ENCODE peak calls at places on chromosome 21, in four cellular contexts. M is GM12878, R is IMR-90, E is K562. V is an unnamed sample.

GRCh38 chr21:25103500-25104207 is 503.6 kb downstream of the MRPL39 start:
- DNase-seq in M (no peak), R (peak), E (no peak), V (no peak)

GRCh38 chr21:33403128-33403785 is at the start of gene IFNGR2:
- DNase-seq in R (no peak), E (peak), M (no peak), V (no peak)

GRCh38 chr21:42698730-42699129 is 45.3 kb downstream of the PDE9A start:
- DNase-seq in R (no peak), E (no peak), M (no peak), V (no peak)

GRCh38 chr21:25296239-25296638 is 311.0 kb downstream of the MRPL39 start:
- DNase-seq in M (no peak), E (no peak), R (no peak), V (no peak)

GRCh38 chr21:24509131-24509530 is 1098.2 kb downstream of the MRPL39 start:
- DNase-seq in R (no peak), M (no peak), E (no peak), V (no peak)

GRCh38 chr21:30582850-30583249 is 7.3 kb downstream of the KRTAP22-2 start:
- DNase-seq in E (no peak), M (no peak), R (no peak), V (no peak)

GRCh38 chr21:29022141-29022540 is 2.3 kb upstream of the USP16 start:
- DNase-seq in M (no peak), R (no peak), E (no peak), V (no peak)

GRCh38 chr21:43734830-43735229 is 15.9 kb downstream of the PDXK start:
- DNase-seq in R (peak), E (no peak), M (no peak), V (no peak)

GRCh38 chr21:46667191-46667734 is 31.8 kb downstream of the PRMT2 start:
- DNase-seq in M (no peak), R (peak), E (no peak), V (peak)

GRCh38 chr21:32089771-32090170 is 189.1 kb downstream of the MIS18A start:
- DNase-seq in R (no peak), E (no peak), M (no peak), V (no peak)

GRCh38 chr21:33383056-33383888 is 19.9 kb upstream of the IFNGR2 start:
- DNase-seq in E (peak), R (peak), M (peak), V (peak)

GRCh38 chr21:25552856-25553255 is 54.4 kb downstream of the MRPL39 start:
- DNase-seq in E (no peak), M (no peak), R (no peak), V (no peak)

GRCh38 chr21:39149882-39150281 is 33.4 kb downstream of the PSMG1 start:
- DNase-seq in R (no peak), E (no peak), M (no peak), V (no peak)

GRCh38 chr21:33380483-33380998 is 22.7 kb upstream of the IFNGR2 start:
- DNase-seq in M (peak), R (peak), E (peak), V (peak)

GRCh38 chr21:27202301-27202700 is 235.4 kb upstream of the ADAMTS5 start:
- DNase-seq in E (no peak), M (no peak), R (no peak), V (no peak)

GRCh38 chr21:43665879-43666278 is 6.5 kb downstream of the RRP1B start:
- DNase-seq in R (no peak), E (no peak), M (no peak), V (no peak)

GRCh38 chr21:42759594-42759927 is 106.1 kb downstream of the PDE9A start:
- DNase-seq in M (no peak), R (no peak), E (no peak), V (no peak)

GRCh38 chr21:34528131-34528561 is 16.1 kb upstream of the KCNE1 start:
- DNase-seq in E (no peak), R (peak), M (no peak), V (no peak)

GRCh38 chr21:20943476-20944085 is 54.6 kb upstream of the NCAM2 start:
- DNase-seq in M (no peak), E (no peak), R (no peak), V (no peak)

GRCh38 chr21:34340062-34340461 is 23.7 kb upstream of the KCNE2 start:
- DNase-seq in M (no peak), E (no peak), R (no peak), V (no peak)

GRCh38 chr21:37916795-37917142 is 512 bp upstream of the KCNJ6 start:
- DNase-seq in E (peak), M (no peak), R (no peak), V (no peak)

GRCh38 chr21:16310191-16310590 is 580.4 kb downstream of the USP25 start:
- DNase-seq in E (no peak), R (no peak), M (no peak), V (no peak)

GRCh38 chr21:43206231-43207042 is 37.6 kb downstream of the CRYAA start:
- DNase-seq in E (no peak), M (no peak), R (no peak), V (no peak)

GRCh38 chr21:34223376-34223775 is 140.4 kb upstream of the KCNE2 start:
- DNase-seq in R (no peak), E (no peak), M (no peak), V (no peak)

GRCh38 chr21:42835611-42836401 is 43.5 kb downstream of the WDR4 start:
- DNase-seq in M (no peak), R (no peak), E (no peak), V (no peak)

GRCh38 chr21:42561742-42562141 is 48.1 kb downstream of the SLC37A1 start:
- DNase-seq in R (no peak), E (peak), M (peak), V (no peak)

GRCh38 chr21:33989440-33989839 is 73.8 kb upstream of the ATP5PO start:
- DNase-seq in E (no peak), R (no peak), M (no peak), V (no peak)

GRCh38 chr21:43306391-43306790 is 120.5 kb downstream of the SIK1 start:
- DNase-seq in E (no peak), M (no peak), R (no peak), V (no peak)

GRCh38 chr21:33977721-33978369 is 62.2 kb upstream of the ATP5PO start:
- DNase-seq in M (no peak), E (no peak), R (no peak), V (no peak)

GRCh38 chr21:35046880-35047229 is 2.2 kb downstream of the RUNX1 start:
- DNase-seq in E (no peak), R (no peak), M (no peak), V (no peak)

GRCh38 chr21:16912075-16912474 is 600.8 kb upstream of the CXADR start:
- DNase-seq in R (peak), M (no peak), E (no peak), V (peak)

GRCh38 chr21:38439957-38440356 is 58.3 kb downstream of the ERG start:
- DNase-seq in M (no peak), E (no peak), R (no peak), V (no peak)

GRCh38 chr21:39011911-39012310 is 171.3 kb downstream of the PSMG1 start:
- DNase-seq in M (no peak), R (no peak), E (no peak), V (no peak)

GRCh38 chr21:33348728-33349127 is 24.0 kb downstream of the IFNAR1 start:
- DNase-seq in R (no peak), E (no peak), M (no peak), V (peak)

GRCh38 chr21:17460094-17460493 is 52.7 kb upstream of the CXADR start:
- DNase-seq in M (no peak), R (no peak), E (no peak), V (no peak)

GRCh38 chr21:20999567-21000169 is 1.5 kb downstream of the NCAM2 start:
- DNase-seq in E (peak), M (no peak), R (peak), V (peak)

GRCh38 chr21:18608226-18608625 is 204.6 kb upstream of the TMPRSS15 start:
- DNase-seq in R (no peak), E (no peak), M (no peak), V (no peak)

GRCh38 chr21:38646213-38646837 is 148.0 kb upstream of the ERG start:
- DNase-seq in M (no peak), E (no peak), R (peak), V (no peak)

GRCh38 chr21:38178653-38179503 is 77.9 kb upstream of the KCNJ15 start:
- DNase-seq in M (no peak), R (no peak), E (no peak), V (no peak)

GRCh38 chr21:41167348-41168342 is at the start of gene BACE2:
- DNase-seq in M (no peak), R (peak), E (peak), V (peak)
- TF ChIP-seq POLR2A in M (no peak), R (peak), E (no peak), V (no peak)

GRCh38 chr21:36384885-36385232 is 333 bp upstream of the CHAF1B start:
- DNase-seq in R (no peak), M (no peak), E (no peak), V (no peak)

GRCh38 chr21:36385233-36385908 is at the start of gene CHAF1B:
- DNase-seq in R (peak), M (no peak), E (peak), V (peak)

GRCh38 chr21:36385909-36386642 is 884 bp downstream of the CHAF1B start:
- DNase-seq in R (peak), M (no peak), E (no peak), V (peak)

GRCh38 chr21:36388076-36388475 is 2.9 kb downstream of the CHAF1B start:
- DNase-seq in E (no peak), R (no peak), M (no peak), V (no peak)

GRCh38 chr21:36388835-36389234 is 3.6 kb downstream of the CHAF1B start:
- DNase-seq in R (peak), M (no peak), E (no peak), V (no peak)
- TF ChIP-seq FOS in R (no peak), M (no peak), E (no peak), V (no peak)

GRCh38 chr21:44845418-44846200 is 27.7 kb upstream of the SUMO3 start:
- DNase-seq in E (peak), M (no peak), R (peak), V (peak)
- TF ChIP-seq POLR2A in E (peak), M (no peak), R (no peak), V (no peak)

DNA sequence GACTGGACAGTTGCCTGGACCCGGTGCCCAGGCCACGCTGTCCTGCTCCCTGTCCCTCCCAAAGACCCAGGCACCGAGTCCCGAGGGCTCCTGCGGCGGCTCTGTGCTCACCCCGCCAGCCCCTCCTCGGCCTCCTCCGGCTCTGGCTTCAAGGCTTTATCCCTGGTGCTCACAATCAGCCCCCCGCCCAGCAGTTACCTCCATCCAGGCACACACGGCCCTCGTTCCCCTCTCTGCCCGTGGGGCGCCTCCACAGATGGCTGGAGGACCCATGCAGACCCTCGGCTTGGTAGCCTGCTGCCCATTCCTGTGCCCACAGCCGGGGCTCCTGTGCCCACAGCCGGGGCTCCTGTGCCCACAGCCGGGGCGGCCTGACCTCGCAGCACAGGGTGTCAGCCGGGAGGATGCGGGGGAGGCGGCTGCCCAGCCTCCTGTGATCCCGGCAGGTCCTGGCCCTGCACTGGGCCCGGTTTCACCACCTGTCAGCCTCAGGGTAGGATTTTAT is 52.3 kb upstream of the COL18A1 start:
- DNase-seq in M (no peak), R (no peak), E (no peak), V (no peak)
- TF ChIP-seq FOS in M (no peak), R (no peak), E (no peak), V (no peak)